ENCODE peak calls at places on chromosomes 3 and 15, in six cellular contexts. G is RCC 7860, U is foreskin fibroblast, O is A172, A is T-helper 2 cell, R is NCI-H1694 treated with DMSO at 0.1 percent for 48 hours. E is an unnamed sample.

GRCh38 chr15:68966996-68967395 is 36.7 kb downstream of the SPESP1 start:
- DNase-seq in G (no peak), U (no peak), O (no peak), A (no peak), R (no peak), E (no peak)

GRCh38 chr3:134527037-134527436 is 41.2 kb downstream of the CEP63 start:
- DNase-seq in G (no peak), U (no peak), O (no peak), A (peak), R (no peak), E (peak)

GRCh38 chr15:75069301-75069925 is 46.0 kb downstream of the PPCDC start:
- DNase-seq in G (no peak), U (no peak), O (no peak), A (no peak), R (no peak), E (no peak)

GRCh38 chr3:133209871-133210550 is 171.8 kb downstream of the TMEM108 start:
- DNase-seq in G (no peak), U (peak), O (peak), A (peak), R (no peak), E (no peak)

GRCh38 chr3:42662813-42663535 is 9.5 kb downstream of the ZBTB47 start:
- DNase-seq in G (no peak), U (no peak), O (no peak), A (no peak), R (no peak), E (no peak)

GRCh38 chr15:40330368-40330836 is 6.9 kb downstream of the INAFM2 start:
- DNase-seq in G (no peak), U (no peak), O (no peak), A (no peak), R (no peak), E (peak)

GRCh38 chr3:188331166-188331565 is 177.2 kb downstream of the LPP start:
- DNase-seq in G (no peak), U (no peak), O (no peak), A (no peak), R (no peak), E (peak)

GRCh38 chr3:87358066-87358465 is 81.7 kb upstream of the POU1F1 start:
- DNase-seq in G (no peak), U (no peak), O (no peak), A (no peak), R (no peak), E (no peak)

GRCh38 chr3:188683032-188683491 is 488.7 kb upstream of the TPRG1 start:
- DNase-seq in G (peak), U (peak), O (peak), A (no peak), R (no peak), E (no peak)